ENCODE peak calls at places on chromosomes 4 and X, in ten cellular contexts. Z is heart left ventricle, A is endothelial cell of umbilical vein, Y is uterus, C is stomach, E is testis, D is A549, R is IMR-90, H is sigmoid colon, F is K562. G is an unnamed sample.
A peak's percentile ranks its signal among the peaks of the same experiment; 100 is the strongest.

GRCh38 chrX:136936183-136936549 is 55.6 kb upstream of the RBMX start:
- DNase-seq in Z (no peak), A (no peak), Y (no peak), C (no peak), E (no peak), D (no peak), R (peak; percentile 9), H (no peak), F (no peak), G (no peak)

GRCh38 chr4:189059996-189060570 is 880.6 kb upstream of the FRG1 start:
- DNase-seq in Z (no peak), A (no peak), Y (no peak), C (no peak), E (no peak), D (no peak), R (no peak), H (no peak), F (no peak), G (no peak)

GRCh38 chr4:180054291-180054690 is 2188.9 kb upstream of the TENM3 start:
- DNase-seq in Z (no peak), A (no peak), Y (no peak), C (no peak), E (no peak), D (no peak), R (no peak), H (no peak), F (no peak), G (no peak)

GRCh38 chr4:83093060-83093640 is 21.4 kb downstream of the PLAC8 start:
- DNase-seq in Z (no peak), A (no peak), Y (no peak), C (no peak), E (no peak), D (no peak), R (no peak), H (no peak), F (no peak), G (no peak)

GRCh38 chrX:110315541-110315940 is 2.3 kb downstream of the AMMECR1 start:
- DNase-seq in Z (no peak), A (no peak), Y (no peak), C (no peak), E (no peak), D (no peak), R (no peak), H (no peak), F (no peak), G (no peak)

GRCh38 chrX:56228914-56229313 is 3.2 kb upstream of the KLF8 start:
- DNase-seq in Z (no peak), A (no peak), Y (no peak), C (no peak), E (peak; percentile 27), D (no peak), R (no peak), H (no peak), F (no peak), G (no peak)

GRCh38 chr4:106301393-106302084 is 14.5 kb downstream of the TBCK start:
- DNase-seq in Z (no peak), A (peak; percentile 26), Y (no peak), C (no peak), E (no peak), D (no peak), R (peak; percentile 3), H (no peak), F (no peak), G (no peak)

GRCh38 chr4:87309625-87310024 is 13.1 kb downstream of the HSD17B13 start:
- DNase-seq in Z (peak; percentile 19), A (no peak), Y (no peak), C (no peak), E (no peak), D (no peak), R (no peak), H (no peak), F (no peak), G (no peak)

GRCh38 chrX:104697264-104697663 is 131.3 kb downstream of the IL1RAPL2 start:
- DNase-seq in Z (no peak), A (no peak), Y (no peak), C (no peak), E (no peak), D (no peak), R (no peak), H (no peak), F (no peak), G (no peak)

GRCh38 chr4:10157478-10158354 is 41.1 kb upstream of the WDR1 start:
- DNase-seq in Z (peak; percentile 50), A (peak; percentile 74), Y (peak; percentile 62), C (peak; percentile 62), E (peak; percentile 70), D (peak; percentile 58), R (peak; percentile 81), H (peak; percentile 86), F (peak; percentile 81), G (peak; percentile 57)

GRCh38 chr4:31043382-31044062 is 323.4 kb downstream of the PCDH7 start:
- DNase-seq in Z (no peak), A (no peak), Y (no peak), C (no peak), E (no peak), D (no peak), R (no peak), H (no peak), F (no peak), G (no peak)

GRCh38 chr4:139085141-139085540 is 69.6 kb downstream of the NOCT start:
- DNase-seq in Z (no peak), A (peak; percentile 52), Y (no peak), C (no peak), E (no peak), D (no peak), R (peak; percentile 36), H (no peak), F (no peak), G (no peak)

GRCh38 chr4:156705291-156705690 is 266.3 kb downstream of the PDGFC start:
- DNase-seq in Z (no peak), A (no peak), Y (no peak), C (no peak), E (no peak), D (no peak), R (peak; percentile 47), H (no peak), F (no peak), G (no peak)

GRCh38 chrX:20224814-20225487 is 41.8 kb downstream of the RPS6KA3 start:
- DNase-seq in Z (no peak), A (no peak), Y (no peak), C (no peak), E (no peak), D (no peak), R (peak; percentile 56), H (no peak), F (no peak), G (no peak)

GRCh38 chr4:8227771-8228318 is 28.8 kb downstream of the SH3TC1 start:
- DNase-seq in Z (no peak), A (no peak), Y (no peak), C (no peak), E (no peak), D (no peak), R (no peak), H (no peak), F (no peak), G (no peak)
- H3K4me1 ChIP-seq in Z (peaks cover 36% of the 10 kb centered on the region), A (peaks cover 6% of the 10 kb centered on the region), Y (no peaks in the 10 kb centered on the region), C (peaks cover 51% of the 10 kb centered on the region), E (peaks cover 8% of the 10 kb centered on the region), D (peaks cover 35% of the 10 kb centered on the region), R (peaks cover 7% of the 10 kb centered on the region), H (peaks cover 14% of the 10 kb centered on the region), F (peaks cover 19% of the 10 kb centered on the region), G (peaks cover 6% of the 10 kb centered on the region)

DNA sequence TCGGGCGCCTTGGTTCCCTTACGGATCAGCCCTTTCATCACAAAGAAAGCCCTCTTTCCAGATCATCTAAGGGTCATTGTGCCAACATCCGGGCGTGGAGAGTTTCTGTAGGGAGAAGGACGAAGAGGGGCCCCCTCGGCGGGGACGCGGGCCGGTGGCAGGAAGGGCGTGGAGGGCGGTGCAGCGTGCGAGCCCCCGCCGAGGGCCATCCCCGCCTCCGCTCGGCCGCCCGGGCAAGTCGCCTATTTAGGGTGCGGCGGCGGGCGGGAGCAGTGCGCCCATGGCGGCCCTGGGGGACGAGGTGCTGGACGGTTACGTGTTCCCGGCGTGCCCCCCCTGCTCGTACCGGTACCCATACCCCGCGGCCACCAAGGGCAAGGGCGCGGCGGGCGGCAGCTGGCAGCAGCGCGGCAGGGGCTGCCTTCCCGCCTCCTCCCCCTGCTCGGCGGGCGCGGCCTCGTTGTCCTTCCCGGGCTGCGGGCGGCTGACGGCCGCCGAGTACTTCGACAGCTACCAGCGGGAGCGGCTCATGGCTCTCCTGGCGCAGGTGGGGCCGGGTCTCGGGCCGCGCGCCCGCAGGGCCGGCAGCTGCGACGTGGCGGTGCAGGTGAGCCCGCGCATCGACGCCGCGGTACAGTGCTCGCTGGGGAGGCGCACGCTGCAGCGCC is at the start of gene ZAR1:
- DNase-seq in Z (no peak), A (no peak), Y (no peak), C (no peak), E (no peak), D (no peak), R (no peak), H (no peak), F (no peak), G (no peak)
- H3K4me3 ChIP-seq in Z (peak within 1 kb of the TSS; percentile 44), A (no peak within 1 kb of the TSS), Y (no peak within 1 kb of the TSS), C (peak within 1 kb of the TSS; percentile 42), E (peak within 1 kb of the TSS; percentile 37), D (no peak within 1 kb of the TSS), R (peak within 1 kb of the TSS; percentile 27), H (peak within 1 kb of the TSS; percentile 10), F (no peak within 1 kb of the TSS), G (peak within 1 kb of the TSS; percentile 43)

GRCh38 chr4:931960-932712 is at the start of the genes GAK and TMEM175:
- DNase-seq in Z (peak; percentile 96), A (peak; percentile 98), Y (peak; percentile 93), C (peak; percentile 99), E (peak; percentile 94), D (peak; percentile 94), R (peak; percentile 94), H (peak; percentile 98), F (peak; percentile 97), G (peak; percentile 95)
- TF ChIP-seq POLR2A in Z (peak; percentile 89), A (peak; percentile 92), Y (peak; percentile 90), C (peak; percentile 39), E (no peak), D (peak; percentile 86), R (peak; percentile 96), H (peak; percentile 66), F (peak; percentile 91), G (peak; percentile 16)

GRCh38 chrX:154349359-154349935 is 25.0 kb downstream of the FLNA start:
- DNase-seq in Z (no peak), A (no peak), Y (peak; percentile 34), C (no peak), E (no peak), D (no peak), R (no peak), H (peak; percentile 74), F (no peak), G (no peak)

GRCh38 chrX:154350429-154351182 is 23.8 kb downstream of the FLNA start:
- DNase-seq in Z (no peak), A (no peak), Y (peak; percentile 25), C (no peak), E (no peak), D (no peak), R (no peak), H (no peak), F (no peak), G (no peak)

GRCh38 chrX:154348646-154349358 is 25.6 kb downstream of the FLNA start:
- DNase-seq in Z (no peak), A (no peak), Y (peak; percentile 39), C (no peak), E (no peak), D (no peak), R (no peak), H (peak; percentile 75), F (no peak), G (no peak)

GRCh38 chrX:154349979-154350378 is 24.5 kb downstream of the FLNA start:
- DNase-seq in Z (no peak), A (no peak), Y (peak; percentile 22), C (no peak), E (no peak), D (no peak), R (no peak), H (no peak), F (no peak), G (no peak)

GRCh38 chrX:154348114-154348531 is 26.3 kb downstream of the FLNA start:
- DNase-seq in Z (no peak), A (no peak), Y (peak; percentile 46), C (no peak), E (no peak), D (no peak), R (no peak), H (peak; percentile 79), F (no peak), G (no peak)
- H3K4me1 ChIP-seq in Z (peaks cover 19% of the 10 kb centered on the region), A (no peaks in the 10 kb centered on the region), Y (no peaks in the 10 kb centered on the region), C (peaks cover 11% of the 10 kb centered on the region), E (no peaks in the 10 kb centered on the region), D (peaks cover 54% of the 10 kb centered on the region), R (no peaks in the 10 kb centered on the region), H (no peaks in the 10 kb centered on the region), F (peaks cover 45% of the 10 kb centered on the region), G (no peaks in the 10 kb centered on the region)